ENCODE peak calls at places on chromosomes 1 and 21, in nine cellular contexts. One of them, this sample, is unnamed.
A peak's percentile ranks its signal among the peaks of the same experiment; 100 is the strongest.

GRCh38 chr1:27142464-27142863 is 12.5 kb downstream of the SLC9A1 start:
- DNase-seq in lower lobe of right lung: no peak
- DNase-seq in heart right ventricle: no peak
- DNase-seq in upper lobe of right lung: no peak
- DNase-seq in stomach: no peak
- DNase-seq in adrenal gland: no peak
- DNase-seq in thoracic aorta: no peak
- DNase-seq in cardiac muscle cell: no peak
- DNase-seq in CD8-positive, alpha-beta memory T cell: no peak
- DNase-seq in this sample: no peak

GRCh38 chr1:26278835-26279597 is 870 bp upstream of the SH3BGRL3 start:
- DNase-seq in stomach: peak; percentile 59
- DNase-seq in thoracic aorta: no peak
- DNase-seq in upper lobe of right lung: no peak
- DNase-seq in adrenal gland: peak; percentile 44
- DNase-seq in cardiac muscle cell: peak; percentile 39
- DNase-seq in heart right ventricle: no peak
- DNase-seq in CD8-positive, alpha-beta memory T cell: no peak
- DNase-seq in lower lobe of right lung: no peak
- DNase-seq in this sample: peak; percentile 66

GRCh38 chr1:167524651-167525050 is 6.3 kb upstream of the CD247 start:
- DNase-seq in CD8-positive, alpha-beta memory T cell: no peak
- DNase-seq in upper lobe of right lung: no peak
- DNase-seq in cardiac muscle cell: no peak
- DNase-seq in thoracic aorta: no peak
- DNase-seq in heart right ventricle: no peak
- DNase-seq in lower lobe of right lung: no peak
- DNase-seq in stomach: no peak
- DNase-seq in adrenal gland: no peak
- DNase-seq in this sample: no peak

GRCh38 chr1:95086949-95087533 is 14.3 kb upstream of the ALG14 start:
- DNase-seq in heart right ventricle: peak; percentile 73
- DNase-seq in stomach: no peak
- DNase-seq in adrenal gland: peak; percentile 59
- DNase-seq in thoracic aorta: peak; percentile 51
- DNase-seq in CD8-positive, alpha-beta memory T cell: no peak
- DNase-seq in upper lobe of right lung: no peak
- DNase-seq in lower lobe of right lung: no peak
- DNase-seq in cardiac muscle cell: peak; percentile 97
- DNase-seq in this sample: no peak

GRCh38 chr1:9126511-9126910 is 2.4 kb downstream of the GPR157 start:
- DNase-seq in CD8-positive, alpha-beta memory T cell: no peak
- DNase-seq in lower lobe of right lung: no peak
- DNase-seq in adrenal gland: no peak
- DNase-seq in thoracic aorta: no peak
- DNase-seq in upper lobe of right lung: no peak
- DNase-seq in stomach: no peak
- DNase-seq in heart right ventricle: no peak
- DNase-seq in cardiac muscle cell: no peak
- DNase-seq in this sample: no peak

GRCh38 chr1:92903765-92904164 is 57.5 kb downstream of the DIPK1A start:
- DNase-seq in adrenal gland: no peak
- DNase-seq in upper lobe of right lung: no peak
- DNase-seq in CD8-positive, alpha-beta memory T cell: no peak
- DNase-seq in cardiac muscle cell: no peak
- DNase-seq in heart right ventricle: no peak
- DNase-seq in lower lobe of right lung: no peak
- DNase-seq in stomach: no peak
- DNase-seq in thoracic aorta: no peak
- DNase-seq in this sample: no peak

GRCh38 chr1:58919226-58919985 is 135.6 kb upstream of the JUN start:
- DNase-seq in adrenal gland: no peak
- DNase-seq in heart right ventricle: no peak
- DNase-seq in cardiac muscle cell: no peak
- DNase-seq in stomach: no peak
- DNase-seq in upper lobe of right lung: no peak
- DNase-seq in thoracic aorta: no peak
- DNase-seq in CD8-positive, alpha-beta memory T cell: no peak
- DNase-seq in lower lobe of right lung: no peak
- DNase-seq in this sample: no peak

GRCh38 chr1:42886046-42886739 is 39.8 kb downstream of the ZNF691 start:
- DNase-seq in adrenal gland: no peak
- DNase-seq in lower lobe of right lung: no peak
- DNase-seq in thoracic aorta: no peak
- DNase-seq in cardiac muscle cell: no peak
- DNase-seq in heart right ventricle: no peak
- DNase-seq in upper lobe of right lung: no peak
- DNase-seq in stomach: no peak
- DNase-seq in CD8-positive, alpha-beta memory T cell: no peak
- DNase-seq in this sample: no peak

GRCh38 chr1:209805875-209806760 is at the start of gene IRF6:
- DNase-seq in thoracic aorta: peak; percentile 19
- DNase-seq in lower lobe of right lung: peak; percentile 95
- DNase-seq in upper lobe of right lung: peak; percentile 97
- DNase-seq in heart right ventricle: peak; percentile 64
- DNase-seq in cardiac muscle cell: peak; percentile 83
- DNase-seq in CD8-positive, alpha-beta memory T cell: peak; percentile 71
- DNase-seq in adrenal gland: peak; percentile 94
- DNase-seq in stomach: peak; percentile 98
- DNase-seq in this sample: peak; percentile 83

GRCh38 chr1:209810783-209811182 is 4.8 kb upstream of the IRF6 start:
- DNase-seq in heart right ventricle: no peak
- DNase-seq in thoracic aorta: no peak
- DNase-seq in cardiac muscle cell: no peak
- DNase-seq in adrenal gland: no peak
- DNase-seq in CD8-positive, alpha-beta memory T cell: no peak
- DNase-seq in stomach: no peak
- DNase-seq in upper lobe of right lung: no peak
- DNase-seq in lower lobe of right lung: no peak
- DNase-seq in this sample: no peak

GRCh38 chr1:209807509-209807908 is 1.6 kb upstream of the IRF6 start:
- DNase-seq in thoracic aorta: no peak
- DNase-seq in CD8-positive, alpha-beta memory T cell: no peak
- DNase-seq in stomach: no peak
- DNase-seq in heart right ventricle: no peak
- DNase-seq in lower lobe of right lung: no peak
- DNase-seq in cardiac muscle cell: peak; percentile 21
- DNase-seq in adrenal gland: no peak
- DNase-seq in upper lobe of right lung: no peak
- DNase-seq in this sample: no peak

GRCh38 chr1:209808059-209808494 is 2.1 kb upstream of the IRF6 start:
- DNase-seq in cardiac muscle cell: peak; percentile 95
- DNase-seq in lower lobe of right lung: peak; percentile 38
- DNase-seq in stomach: no peak
- DNase-seq in upper lobe of right lung: no peak
- DNase-seq in CD8-positive, alpha-beta memory T cell: no peak
- DNase-seq in heart right ventricle: peak; percentile 80
- DNase-seq in thoracic aorta: no peak
- DNase-seq in adrenal gland: peak; percentile 94
- DNase-seq in this sample: peak; percentile 44

GRCh38 chr1:209809601-209810000 is 3.7 kb upstream of the IRF6 start:
- DNase-seq in cardiac muscle cell: no peak
- DNase-seq in adrenal gland: no peak
- DNase-seq in stomach: no peak
- DNase-seq in upper lobe of right lung: no peak
- DNase-seq in heart right ventricle: no peak
- DNase-seq in CD8-positive, alpha-beta memory T cell: no peak
- DNase-seq in thoracic aorta: no peak
- DNase-seq in lower lobe of right lung: no peak
- DNase-seq in this sample: no peak
- H3K27ac ChIP-seq in cardiac muscle cell: no peak overlapping the region
- H3K27ac ChIP-seq in adrenal gland: no peak overlapping the region
- H3K27ac ChIP-seq in stomach: no peak overlapping the region
- H3K27ac ChIP-seq in upper lobe of right lung: no peak overlapping the region
- H3K27ac ChIP-seq in heart right ventricle: no peak overlapping the region
- H3K27ac ChIP-seq in CD8-positive, alpha-beta memory T cell: no peak overlapping the region
- H3K27ac ChIP-seq in thoracic aorta: no peak overlapping the region
- H3K27ac ChIP-seq in lower lobe of right lung: no peak overlapping the region
- H3K27ac ChIP-seq in this sample: no peak overlapping the region

DNA sequence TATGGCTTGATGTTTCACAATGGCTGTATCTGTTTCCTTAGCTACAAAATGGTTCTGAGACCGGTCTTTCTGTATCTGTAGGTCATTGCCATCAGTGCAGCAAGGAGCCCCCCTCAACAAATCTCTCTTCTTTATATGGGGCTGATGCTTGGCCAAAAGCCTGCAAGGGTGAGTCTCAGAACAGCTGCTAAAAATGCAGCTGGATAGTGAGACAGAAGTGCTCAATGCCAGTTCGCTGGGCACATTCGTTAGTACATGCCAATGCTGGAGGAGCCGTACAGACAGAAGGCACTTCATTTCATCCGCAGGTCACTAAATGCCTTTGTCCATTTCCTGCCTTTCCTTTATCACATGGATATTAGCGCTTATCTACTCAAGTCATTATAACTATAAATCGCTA is 67.3 kb downstream of the RUNX1 start:
- DNase-seq in adrenal gland: no peak
- DNase-seq in CD8-positive, alpha-beta memory T cell: no peak
- DNase-seq in heart right ventricle: no peak
- DNase-seq in lower lobe of right lung: no peak
- DNase-seq in thoracic aorta: no peak
- DNase-seq in cardiac muscle cell: no peak
- DNase-seq in upper lobe of right lung: no peak
- DNase-seq in stomach: no peak
- DNase-seq in this sample: no peak
- H3K4me1 ChIP-seq in adrenal gland: peaks cover 5% of the 10 kb centered on the region
- H3K4me1 ChIP-seq in CD8-positive, alpha-beta memory T cell: peaks cover 69% of the 10 kb centered on the region
- H3K4me1 ChIP-seq in heart right ventricle: no peaks in the 10 kb centered on the region
- H3K4me1 ChIP-seq in lower lobe of right lung: peaks cover 20% of the 10 kb centered on the region
- H3K4me1 ChIP-seq in thoracic aorta: peaks cover 4% of the 10 kb centered on the region
- H3K4me1 ChIP-seq in cardiac muscle cell: no peaks in the 10 kb centered on the region
- H3K4me1 ChIP-seq in upper lobe of right lung: no peaks in the 10 kb centered on the region
- H3K4me1 ChIP-seq in stomach: no peaks in the 10 kb centered on the region
- H3K4me1 ChIP-seq in this sample: no peaks in the 10 kb centered on the region

GRCh38 chr1:110152133-110152785 is 2.0 kb downstream of the SLC6A17 start:
- DNase-seq in CD8-positive, alpha-beta memory T cell: no peak
- DNase-seq in stomach: no peak
- DNase-seq in heart right ventricle: no peak
- DNase-seq in upper lobe of right lung: no peak
- DNase-seq in cardiac muscle cell: no peak
- DNase-seq in lower lobe of right lung: no peak
- DNase-seq in adrenal gland: no peak
- DNase-seq in thoracic aorta: no peak
- DNase-seq in this sample: no peak

GRCh38 chr1:110153407-110153950 is 3.2 kb downstream of the SLC6A17 start:
- DNase-seq in upper lobe of right lung: no peak
- DNase-seq in thoracic aorta: no peak
- DNase-seq in CD8-positive, alpha-beta memory T cell: no peak
- DNase-seq in adrenal gland: no peak
- DNase-seq in lower lobe of right lung: no peak
- DNase-seq in heart right ventricle: no peak
- DNase-seq in cardiac muscle cell: no peak
- DNase-seq in stomach: no peak
- DNase-seq in this sample: no peak

GRCh38 chr1:110159160-110159559 is 8.9 kb downstream of the SLC6A17 start:
- DNase-seq in CD8-positive, alpha-beta memory T cell: no peak
- DNase-seq in adrenal gland: no peak
- DNase-seq in heart right ventricle: no peak
- DNase-seq in cardiac muscle cell: no peak
- DNase-seq in upper lobe of right lung: no peak
- DNase-seq in thoracic aorta: no peak
- DNase-seq in stomach: no peak
- DNase-seq in lower lobe of right lung: no peak
- DNase-seq in this sample: no peak

GRCh38 chr1:110158261-110158660 is 8.0 kb downstream of the SLC6A17 start:
- DNase-seq in upper lobe of right lung: no peak
- DNase-seq in heart right ventricle: no peak
- DNase-seq in stomach: no peak
- DNase-seq in cardiac muscle cell: no peak
- DNase-seq in lower lobe of right lung: no peak
- DNase-seq in CD8-positive, alpha-beta memory T cell: no peak
- DNase-seq in thoracic aorta: no peak
- DNase-seq in adrenal gland: no peak
- DNase-seq in this sample: no peak

DNA sequence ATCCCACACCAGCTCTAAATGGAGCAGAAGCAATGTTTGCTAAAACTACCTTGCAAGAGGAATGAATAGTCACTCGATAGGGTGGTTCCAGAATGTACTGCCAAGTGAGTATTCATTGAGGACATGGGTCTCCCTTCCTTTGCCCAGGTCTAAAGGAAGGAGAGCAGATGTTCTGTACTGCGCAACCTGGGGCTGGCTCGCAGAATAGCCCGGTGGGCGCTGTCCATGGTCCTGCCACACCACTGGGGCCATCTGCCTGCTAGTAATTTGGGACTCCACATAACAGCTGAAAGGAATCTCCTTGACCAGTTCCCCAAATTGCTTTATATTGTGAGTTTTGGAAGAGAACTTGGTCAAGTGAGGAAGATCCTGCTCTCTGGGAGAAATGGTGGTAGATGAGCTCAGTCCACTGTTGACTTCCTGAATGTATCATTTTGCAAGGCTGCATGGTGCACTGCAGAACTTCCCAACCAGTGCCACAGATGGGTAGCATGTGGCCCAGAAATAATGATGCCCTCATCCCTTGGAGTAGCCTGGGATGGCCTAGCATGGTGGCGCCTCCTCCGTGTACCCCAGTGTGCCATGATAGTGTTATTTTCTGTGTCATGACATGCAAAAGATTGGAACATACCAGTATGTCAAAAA is 5.7 kb downstream of the SLC6A17 start:
- DNase-seq in cardiac muscle cell: peak; percentile 80
- DNase-seq in upper lobe of right lung: peak; percentile 79
- DNase-seq in stomach: peak; percentile 65
- DNase-seq in heart right ventricle: peak; percentile 55
- DNase-seq in lower lobe of right lung: peak; percentile 60
- DNase-seq in adrenal gland: peak; percentile 74
- DNase-seq in thoracic aorta: no peak
- DNase-seq in CD8-positive, alpha-beta memory T cell: peak; percentile 24
- DNase-seq in this sample: peak; percentile 85
- H3K27me3 ChIP-seq in cardiac muscle cell: peaks cover 68% of the 10 kb centered on the region
- H3K27me3 ChIP-seq in upper lobe of right lung: peaks cover 48% of the 10 kb centered on the region
- H3K27me3 ChIP-seq in stomach: peaks cover 32% of the 10 kb centered on the region
- H3K27me3 ChIP-seq in heart right ventricle: peaks cover 34% of the 10 kb centered on the region
- H3K27me3 ChIP-seq in lower lobe of right lung: peaks cover 62% of the 10 kb centered on the region
- H3K27me3 ChIP-seq in adrenal gland: peaks cover 26% of the 10 kb centered on the region
- H3K27me3 ChIP-seq in thoracic aorta: no peaks in the 10 kb centered on the region
- H3K27me3 ChIP-seq in CD8-positive, alpha-beta memory T cell: peaks cover 23% of the 10 kb centered on the region
- H3K27me3 ChIP-seq in this sample: no peaks in the 10 kb centered on the region

GRCh38 chr1:213123087-213123486 is 72.0 kb downstream of the RPS6KC1 start:
- DNase-seq in lower lobe of right lung: no peak
- DNase-seq in stomach: no peak
- DNase-seq in upper lobe of right lung: no peak
- DNase-seq in cardiac muscle cell: no peak
- DNase-seq in thoracic aorta: no peak
- DNase-seq in adrenal gland: no peak
- DNase-seq in heart right ventricle: no peak
- DNase-seq in CD8-positive, alpha-beta memory T cell: no peak
- DNase-seq in this sample: no peak

GRCh38 chr1:213119794-213120193 is 68.8 kb downstream of the RPS6KC1 start:
- DNase-seq in heart right ventricle: no peak
- DNase-seq in CD8-positive, alpha-beta memory T cell: no peak
- DNase-seq in adrenal gland: no peak
- DNase-seq in cardiac muscle cell: no peak
- DNase-seq in lower lobe of right lung: no peak
- DNase-seq in stomach: no peak
- DNase-seq in upper lobe of right lung: no peak
- DNase-seq in thoracic aorta: no peak
- DNase-seq in this sample: no peak

GRCh38 chr1:213122514-213122929 is 71.5 kb downstream of the RPS6KC1 start:
- DNase-seq in CD8-positive, alpha-beta memory T cell: no peak
- DNase-seq in heart right ventricle: no peak
- DNase-seq in stomach: no peak
- DNase-seq in thoracic aorta: no peak
- DNase-seq in upper lobe of right lung: no peak
- DNase-seq in lower lobe of right lung: no peak
- DNase-seq in cardiac muscle cell: peak; percentile 77
- DNase-seq in adrenal gland: no peak
- DNase-seq in this sample: no peak

GRCh38 chr1:213120961-213121360 is 69.9 kb downstream of the RPS6KC1 start:
- DNase-seq in thoracic aorta: no peak
- DNase-seq in stomach: no peak
- DNase-seq in upper lobe of right lung: no peak
- DNase-seq in heart right ventricle: no peak
- DNase-seq in CD8-positive, alpha-beta memory T cell: no peak
- DNase-seq in cardiac muscle cell: no peak
- DNase-seq in lower lobe of right lung: no peak
- DNase-seq in adrenal gland: no peak
- DNase-seq in this sample: no peak

DNA sequence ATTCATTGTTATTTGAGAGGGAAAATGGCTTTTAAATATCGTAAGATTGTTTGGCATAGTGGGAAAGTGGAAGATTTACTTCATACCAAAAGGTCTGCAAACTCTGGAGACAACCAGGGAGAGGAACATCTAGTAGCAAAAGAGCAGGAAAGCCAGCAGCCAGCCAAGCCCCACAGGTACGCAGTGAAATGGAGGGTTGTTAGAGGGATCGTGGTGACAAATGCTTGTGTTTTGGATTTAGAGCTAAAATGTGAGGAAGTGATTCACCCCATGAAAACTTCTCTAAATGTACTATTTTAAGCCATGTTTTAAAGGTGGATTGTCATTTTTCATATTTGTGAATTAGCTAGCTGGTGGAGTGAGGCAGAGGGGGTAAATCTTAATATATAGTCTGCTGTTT is 69.3 kb downstream of the RPS6KC1 start:
- DNase-seq in lower lobe of right lung: no peak
- DNase-seq in CD8-positive, alpha-beta memory T cell: no peak
- DNase-seq in cardiac muscle cell: no peak
- DNase-seq in heart right ventricle: no peak
- DNase-seq in upper lobe of right lung: no peak
- DNase-seq in adrenal gland: no peak
- DNase-seq in stomach: no peak
- DNase-seq in thoracic aorta: no peak
- DNase-seq in this sample: no peak
- H3K27ac ChIP-seq in lower lobe of right lung: no peak overlapping the region
- H3K27ac ChIP-seq in CD8-positive, alpha-beta memory T cell: no peak overlapping the region
- H3K27ac ChIP-seq in cardiac muscle cell: peak overlapping the region; percentile 2
- H3K27ac ChIP-seq in heart right ventricle: no peak overlapping the region
- H3K27ac ChIP-seq in upper lobe of right lung: no peak overlapping the region
- H3K27ac ChIP-seq in adrenal gland: no peak overlapping the region
- H3K27ac ChIP-seq in stomach: no peak overlapping the region
- H3K27ac ChIP-seq in thoracic aorta: no peak overlapping the region
- H3K27ac ChIP-seq in this sample: no peak overlapping the region